ENCODE peak calls at places on chromosomes 11 and 22, in four cellular contexts. D, K, L and F are unnamed samples.

GRCh38 chr22:36201630-36202312 is at the start of gene APOL4:
- DNase-seq in K (no peak), L (no peak), D (no peak), F (no peak)

GRCh38 chr11:11978792-11979486 is 29.5 kb downstream of the DKK3 start:
- DNase-seq in D (no peak), K (no peak), L (no peak), F (no peak)

GRCh38 chr11:45959851-45960250 is 37.4 kb downstream of the LARGE2 start:
- DNase-seq in K (no peak), L (peak), D (no peak), F (no peak)

GRCh38 chr11:69361048-69361447 is 67.1 kb downstream of the MYEOV start:
- DNase-seq in L (no peak), K (no peak), D (no peak), F (no peak)

GRCh38 chr22:30943368-30943767 is 25.2 kb downstream of the MORC2 start:
- DNase-seq in L (no peak), K (no peak), D (no peak), F (no peak)

GRCh38 chr11:73012121-73012863 is 129.8 kb downstream of the FCHSD2 start:
- DNase-seq in D (no peak), K (no peak), L (no peak), F (no peak)

GRCh38 chr11:115178705-115179104 is 325.5 kb downstream of the CADM1 start:
- DNase-seq in L (no peak), D (no peak), K (no peak), F (no peak)

GRCh38 chr11:96306933-96307747 is 35.9 kb downstream of the MAML2 start:
- DNase-seq in L (peak), D (peak), K (no peak), F (peak)

GRCh38 chr11:77211040-77211451 is 83.0 kb downstream of the MYO7A start:
- DNase-seq in L (no peak), K (no peak), D (no peak), F (no peak)

GRCh38 chr22:29095459-29095858 is 22.6 kb downstream of the KREMEN1 start:
- DNase-seq in L (no peak), K (no peak), D (no peak), F (no peak)

GRCh38 chr11:1197886-1198765 is 24.7 kb upstream of the MUC5B start:
- DNase-seq in L (no peak), K (no peak), D (no peak), F (no peak)

DNA sequence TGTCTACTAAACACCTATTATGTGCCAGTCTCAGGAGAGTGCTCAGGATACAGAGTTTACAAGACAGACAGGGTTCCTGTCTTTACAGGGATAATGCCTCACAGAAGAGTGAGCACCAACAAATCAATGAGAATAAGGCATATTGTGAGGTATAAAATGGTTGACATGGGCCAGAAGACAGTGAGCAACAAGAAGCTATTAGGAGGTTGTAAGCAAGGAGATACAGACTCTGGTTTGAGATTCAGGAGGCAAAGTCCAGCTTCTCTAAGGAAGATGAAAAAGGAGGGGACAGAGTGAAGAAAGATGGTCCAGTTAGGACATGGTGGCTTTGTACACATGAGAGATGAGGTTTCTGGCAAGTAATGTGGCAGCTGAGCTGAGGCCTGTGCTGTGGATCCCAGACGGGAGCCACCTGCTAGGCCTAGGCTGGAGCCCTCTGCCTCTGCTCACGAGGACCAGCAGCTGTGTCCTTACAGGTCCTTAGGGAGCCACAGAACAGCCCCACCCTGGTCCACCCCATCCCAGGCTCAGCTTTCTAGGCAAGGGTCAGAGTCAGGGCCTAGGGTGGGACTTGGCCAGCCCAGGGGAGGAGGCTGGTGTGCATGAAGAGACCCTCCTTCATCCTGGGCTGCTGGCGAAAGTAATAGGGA is 110.5 kb downstream of the ZNF280B start:
- DNase-seq in K (no peak), D (no peak), L (no peak), F (no peak)
- TF ChIP-seq CTCF in K (no peak), D (no peak), L (no peak), F (no peak)

GRCh38 chr11:63240791-63241379 is 2.5 kb downstream of the SLC22A25 start:
- DNase-seq in K (no peak), D (no peak), L (no peak), F (no peak)

GRCh38 chr11:63242089-63242762 is 1.2 kb downstream of the SLC22A25 start:
- DNase-seq in L (no peak), K (no peak), D (no peak), F (no peak)

GRCh38 chr11:63240098-63240497 is 3.3 kb downstream of the SLC22A25 start:
- DNase-seq in L (no peak), D (no peak), K (no peak), F (no peak)

GRCh38 chr11:63239254-63239653 is 4.1 kb downstream of the SLC22A25 start:
- DNase-seq in L (no peak), D (no peak), K (no peak), F (no peak)

GRCh38 chr11:63237413-63237812 is 6.0 kb downstream of the SLC22A25 start:
- DNase-seq in D (no peak), L (no peak), K (no peak), F (no peak)
- TF ChIP-seq CTCF in D (no peak), L (no peak), K (no peak), F (no peak)

DNA sequence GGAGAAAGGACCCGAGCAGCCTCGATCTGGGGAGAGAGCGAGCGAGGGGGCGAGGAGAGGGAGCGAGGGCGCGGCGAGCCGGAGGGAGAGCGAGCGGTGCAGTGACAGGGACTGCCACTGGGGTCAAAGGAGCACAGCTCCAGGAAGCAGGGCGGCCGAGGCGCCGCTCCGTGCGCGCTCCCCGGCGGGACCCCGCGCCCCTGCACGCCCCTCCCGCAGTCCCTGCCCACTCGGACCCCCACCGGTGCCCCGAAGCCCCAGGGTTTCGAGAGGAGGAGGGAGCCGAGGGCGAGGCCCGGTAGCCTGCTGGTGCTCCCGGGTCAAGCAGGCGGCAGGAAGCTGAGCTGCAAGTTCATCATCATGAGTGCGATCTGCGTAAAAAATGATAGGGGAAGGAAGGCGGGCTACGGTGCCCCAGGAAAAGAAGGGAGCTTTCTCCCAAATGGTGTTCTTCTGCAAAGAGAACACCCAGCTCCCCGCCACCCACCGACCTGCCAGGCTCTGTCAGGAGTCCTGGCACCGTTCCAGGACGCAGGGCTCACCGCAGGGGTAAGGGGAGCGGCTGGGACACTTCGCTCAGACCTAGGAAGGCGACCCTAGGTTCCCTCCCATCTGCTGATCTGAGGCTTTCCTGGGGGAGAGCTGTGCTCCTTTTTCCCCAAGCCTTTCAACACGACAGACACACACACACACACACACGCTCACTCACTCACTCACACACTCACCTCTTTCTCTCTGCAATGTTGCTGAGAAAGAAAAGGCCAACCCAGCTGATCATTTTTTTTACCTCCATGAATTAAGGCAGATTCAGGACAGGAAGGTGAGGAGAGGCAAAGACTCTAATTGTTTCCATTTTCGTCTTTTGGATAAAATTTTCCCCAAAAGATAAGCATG is at the start of gene MPPED2:
- DNase-seq in D (no peak), L (no peak), K (peak), F (no peak)
- TF ChIP-seq CTCF in D (no peak), L (no peak), K (peak), F (no peak)

GRCh38 chr22:27859336-27859735 is 57.8 kb upstream of the MN1 start:
- DNase-seq in L (no peak), K (no peak), D (no peak), F (no peak)
- TF ChIP-seq CTCF in L (no peak), K (no peak), D (no peak), F (no peak)

GRCh38 chr11:71060358-71060757 is 192.0 kb downstream of the SHANK2 start:
- DNase-seq in L (no peak), D (no peak), K (no peak), F (no peak)
- TF ChIP-seq CTCF in L (no peak), D (no peak), K (no peak), F (no peak)

GRCh38 chr22:20247010-20247505 is 21.1 kb downstream of the RTN4R start:
- DNase-seq in D (peak), K (peak), L (no peak), F (no peak)
- TF ChIP-seq CTCF in D (no peak), K (no peak), L (no peak), F (no peak)